ENCODE peak calls at places on chromosome 1, in seven cellular contexts. One of them, this sample, is unnamed.

GRCh38 chr1:168560370-168560769 is 16.0 kb upstream of the XCL1 start:
- DNase-seq in SHP77: no peak
- DNase-seq in lower leg skin: no peak
- DNase-seq in HT1080: no peak
- DNase-seq in testis: no peak
- DNase-seq in Ammon's horn: no peak
- DNase-seq in pulmonary artery endothelial cell: no peak
- DNase-seq in this sample: no peak

GRCh38 chr1:107326823-107327445 is 186.1 kb downstream of the NTNG1 start:
- DNase-seq in SHP77: no peak
- DNase-seq in lower leg skin: no peak
- DNase-seq in HT1080: peak
- DNase-seq in testis: no peak
- DNase-seq in Ammon's horn: no peak
- DNase-seq in pulmonary artery endothelial cell: no peak
- DNase-seq in this sample: no peak

GRCh38 chr1:184533049-184533448 is 146.2 kb downstream of the C1orf21 start:
- DNase-seq in SHP77: no peak
- DNase-seq in lower leg skin: no peak
- DNase-seq in HT1080: no peak
- DNase-seq in testis: no peak
- DNase-seq in Ammon's horn: no peak
- DNase-seq in pulmonary artery endothelial cell: no peak
- DNase-seq in this sample: no peak

GRCh38 chr1:42888013-42888633 is 41.7 kb downstream of the ZNF691 start:
- DNase-seq in SHP77: no peak
- DNase-seq in lower leg skin: no peak
- DNase-seq in HT1080: no peak
- DNase-seq in testis: no peak
- DNase-seq in Ammon's horn: no peak
- DNase-seq in pulmonary artery endothelial cell: no peak
- DNase-seq in this sample: no peak

GRCh38 chr1:182095946-182096345 is 34.4 kb upstream of the ZNF648 start:
- DNase-seq in SHP77: no peak
- DNase-seq in lower leg skin: no peak
- DNase-seq in HT1080: peak
- DNase-seq in testis: no peak
- DNase-seq in Ammon's horn: no peak
- DNase-seq in pulmonary artery endothelial cell: no peak
- DNase-seq in this sample: no peak

GRCh38 chr1:238647877-238648276 is 738.5 kb upstream of the CHRM3 start:
- DNase-seq in SHP77: no peak
- DNase-seq in lower leg skin: no peak
- DNase-seq in HT1080: peak
- DNase-seq in testis: no peak
- DNase-seq in Ammon's horn: no peak
- DNase-seq in pulmonary artery endothelial cell: no peak
- DNase-seq in this sample: no peak

GRCh38 chr1:193988885-193989284 is 802.5 kb upstream of the B3GALT2 start:
- DNase-seq in SHP77: no peak
- DNase-seq in lower leg skin: no peak
- DNase-seq in HT1080: no peak
- DNase-seq in testis: no peak
- DNase-seq in Ammon's horn: no peak
- DNase-seq in pulmonary artery endothelial cell: no peak
- DNase-seq in this sample: no peak

GRCh38 chr1:36486436-36487335 is 4.0 kb upstream of the CSF3R start:
- DNase-seq in SHP77: peak
- DNase-seq in lower leg skin: peak
- DNase-seq in HT1080: no peak
- DNase-seq in testis: no peak
- DNase-seq in Ammon's horn: peak
- DNase-seq in pulmonary artery endothelial cell: no peak
- DNase-seq in this sample: peak

GRCh38 chr1:1170215-1170890 is 3.3 kb upstream of the TTLL10 start:
- DNase-seq in SHP77: no peak
- DNase-seq in lower leg skin: no peak
- DNase-seq in HT1080: no peak
- DNase-seq in testis: no peak
- DNase-seq in Ammon's horn: no peak
- DNase-seq in pulmonary artery endothelial cell: no peak
- DNase-seq in this sample: no peak